ENCODE peak calls at places on chromosomes 13 and 19, in nine cellular contexts. One of them, this sample, is unnamed. For H3K9me3, the result is how much of the 10 kb centered on the place peaks cover.

GRCh38 chr19:14516746-14517438 is 1.3 kb downstream of the DNAJB1 start:
- DNase-seq in heart left ventricle: no peak
- DNase-seq in A549: no peak
- DNase-seq in PC-3: no peak
- DNase-seq in Caco-2: no peak
- DNase-seq in CD8-positive, alpha-beta T cell: no peak
- DNase-seq in uterus: no peak
- DNase-seq in right atrium auricular region: no peak
- DNase-seq in effector memory CD4-positive, alpha-beta T cell: no peak
- DNase-seq in this sample: no peak

GRCh38 chr19:30001794-30002193 is 59.8 kb downstream of the URI1 start:
- DNase-seq in heart left ventricle: no peak
- DNase-seq in A549: peak
- DNase-seq in PC-3: peak
- DNase-seq in Caco-2: peak
- DNase-seq in CD8-positive, alpha-beta T cell: no peak
- DNase-seq in uterus: no peak
- DNase-seq in right atrium auricular region: no peak
- DNase-seq in effector memory CD4-positive, alpha-beta T cell: no peak
- DNase-seq in this sample: no peak

GRCh38 chr13:111480976-111481375 is 160.5 kb downstream of the TEX29 start:
- DNase-seq in heart left ventricle: no peak
- DNase-seq in A549: no peak
- DNase-seq in PC-3: no peak
- DNase-seq in Caco-2: no peak
- DNase-seq in CD8-positive, alpha-beta T cell: no peak
- DNase-seq in uterus: no peak
- DNase-seq in right atrium auricular region: no peak
- DNase-seq in effector memory CD4-positive, alpha-beta T cell: no peak
- DNase-seq in this sample: no peak

GRCh38 chr13:71067164-71067815 is 799.7 kb downstream of the DACH1 start:
- DNase-seq in heart left ventricle: no peak
- DNase-seq in A549: peak
- DNase-seq in PC-3: no peak
- DNase-seq in Caco-2: peak
- DNase-seq in CD8-positive, alpha-beta T cell: no peak
- DNase-seq in uterus: no peak
- DNase-seq in right atrium auricular region: no peak
- DNase-seq in effector memory CD4-positive, alpha-beta T cell: no peak
- DNase-seq in this sample: no peak

GRCh38 chr19:23801798-23802197 is 43.1 kb upstream of the ZNF681 start:
- DNase-seq in heart left ventricle: no peak
- DNase-seq in A549: no peak
- DNase-seq in PC-3: no peak
- DNase-seq in Caco-2: no peak
- DNase-seq in CD8-positive, alpha-beta T cell: no peak
- DNase-seq in uterus: no peak
- DNase-seq in right atrium auricular region: no peak
- DNase-seq in effector memory CD4-positive, alpha-beta T cell: no peak
- DNase-seq in this sample: no peak

GRCh38 chr13:25881946-25882574 is 169.8 kb downstream of the SHISA2 start:
- DNase-seq in heart left ventricle: no peak
- DNase-seq in A549: no peak
- DNase-seq in PC-3: no peak
- DNase-seq in Caco-2: peak
- DNase-seq in CD8-positive, alpha-beta T cell: no peak
- DNase-seq in uterus: no peak
- DNase-seq in right atrium auricular region: no peak
- DNase-seq in effector memory CD4-positive, alpha-beta T cell: no peak
- DNase-seq in this sample: no peak

GRCh38 chr19:40088299-40089047 is 2.3 kb downstream of the ZNF780A start:
- DNase-seq in heart left ventricle: no peak
- DNase-seq in A549: no peak
- DNase-seq in PC-3: no peak
- DNase-seq in Caco-2: no peak
- DNase-seq in CD8-positive, alpha-beta T cell: no peak
- DNase-seq in uterus: no peak
- DNase-seq in right atrium auricular region: no peak
- DNase-seq in effector memory CD4-positive, alpha-beta T cell: no peak
- DNase-seq in this sample: no peak

GRCh38 chr19:33394006-33394722 is 20.7 kb downstream of the CEBPG start:
- DNase-seq in heart left ventricle: peak
- DNase-seq in A549: no peak
- DNase-seq in PC-3: peak
- DNase-seq in Caco-2: no peak
- DNase-seq in CD8-positive, alpha-beta T cell: no peak
- DNase-seq in uterus: peak
- DNase-seq in right atrium auricular region: peak
- DNase-seq in effector memory CD4-positive, alpha-beta T cell: no peak
- DNase-seq in this sample: no peak

GRCh38 chr13:47112205-47112896 is 215.5 kb upstream of the HTR2A start:
- DNase-seq in heart left ventricle: no peak
- DNase-seq in A549: no peak
- DNase-seq in PC-3: peak
- DNase-seq in Caco-2: no peak
- DNase-seq in CD8-positive, alpha-beta T cell: no peak
- DNase-seq in uterus: no peak
- DNase-seq in right atrium auricular region: no peak
- DNase-seq in effector memory CD4-positive, alpha-beta T cell: no peak
- DNase-seq in this sample: no peak

GRCh38 chr13:49292742-49293498 is 45.2 kb downstream of the CDADC1 start:
- DNase-seq in heart left ventricle: peak
- DNase-seq in A549: no peak
- DNase-seq in PC-3: no peak
- DNase-seq in Caco-2: no peak
- DNase-seq in CD8-positive, alpha-beta T cell: no peak
- DNase-seq in uterus: no peak
- DNase-seq in right atrium auricular region: peak
- DNase-seq in effector memory CD4-positive, alpha-beta T cell: no peak
- DNase-seq in this sample: no peak

GRCh38 chr13:35791191-35791902 is 314.9 kb upstream of the MAB21L1 start:
- DNase-seq in heart left ventricle: no peak
- DNase-seq in A549: peak
- DNase-seq in PC-3: peak
- DNase-seq in Caco-2: no peak
- DNase-seq in CD8-positive, alpha-beta T cell: no peak
- DNase-seq in uterus: no peak
- DNase-seq in right atrium auricular region: no peak
- DNase-seq in effector memory CD4-positive, alpha-beta T cell: no peak
- DNase-seq in this sample: no peak

GRCh38 chr13:112444416-112445399 is 68.6 kb downstream of the SPACA7 start:
- DNase-seq in heart left ventricle: no peak
- DNase-seq in A549: no peak
- DNase-seq in PC-3: no peak
- DNase-seq in Caco-2: no peak
- DNase-seq in CD8-positive, alpha-beta T cell: peak
- DNase-seq in uterus: no peak
- DNase-seq in right atrium auricular region: peak
- DNase-seq in effector memory CD4-positive, alpha-beta T cell: no peak
- DNase-seq in this sample: no peak

GRCh38 chr19:1000591-1001537 is 645 bp downstream of the GRIN3B start:
- DNase-seq in heart left ventricle: no peak
- DNase-seq in A549: no peak
- DNase-seq in PC-3: no peak
- DNase-seq in Caco-2: no peak
- DNase-seq in CD8-positive, alpha-beta T cell: no peak
- DNase-seq in uterus: no peak
- DNase-seq in right atrium auricular region: no peak
- DNase-seq in effector memory CD4-positive, alpha-beta T cell: no peak
- DNase-seq in this sample: no peak

GRCh38 chr19:33558846-33559245 is 37.3 kb upstream of the PEPD start:
- DNase-seq in heart left ventricle: no peak
- DNase-seq in A549: no peak
- DNase-seq in PC-3: no peak
- DNase-seq in Caco-2: no peak
- DNase-seq in CD8-positive, alpha-beta T cell: no peak
- DNase-seq in uterus: no peak
- DNase-seq in right atrium auricular region: no peak
- DNase-seq in effector memory CD4-positive, alpha-beta T cell: no peak
- DNase-seq in this sample: no peak

GRCh38 chr19:56681702-56682101 is 10.1 kb upstream of the ZNF835 start:
- DNase-seq in heart left ventricle: no peak
- DNase-seq in A549: no peak
- DNase-seq in PC-3: no peak
- DNase-seq in Caco-2: no peak
- DNase-seq in CD8-positive, alpha-beta T cell: no peak
- DNase-seq in uterus: no peak
- DNase-seq in right atrium auricular region: no peak
- DNase-seq in effector memory CD4-positive, alpha-beta T cell: no peak
- DNase-seq in this sample: no peak
- H3K9me3 ChIP-seq in heart left ventricle: under half
- H3K9me3 ChIP-seq in A549: under half
- H3K9me3 ChIP-seq in PC-3: under half
- H3K9me3 ChIP-seq in Caco-2: under half
- H3K9me3 ChIP-seq in CD8-positive, alpha-beta T cell: under half
- H3K9me3 ChIP-seq in uterus: under half
- H3K9me3 ChIP-seq in right atrium auricular region: under half
- H3K9me3 ChIP-seq in effector memory CD4-positive, alpha-beta T cell: under half
- H3K9me3 ChIP-seq in this sample: under half

GRCh38 chr19:36837902-36838783 is at the start of gene ZNF790:
- DNase-seq in heart left ventricle: peak
- DNase-seq in A549: peak
- DNase-seq in PC-3: peak
- DNase-seq in Caco-2: peak
- DNase-seq in CD8-positive, alpha-beta T cell: peak
- DNase-seq in uterus: peak
- DNase-seq in right atrium auricular region: peak
- DNase-seq in effector memory CD4-positive, alpha-beta T cell: peak
- DNase-seq in this sample: peak

GRCh38 chr19:36837525-36837901 is 674 bp downstream of the ZNF790 start:
- DNase-seq in heart left ventricle: no peak
- DNase-seq in A549: no peak
- DNase-seq in PC-3: no peak
- DNase-seq in Caco-2: no peak
- DNase-seq in CD8-positive, alpha-beta T cell: no peak
- DNase-seq in uterus: no peak
- DNase-seq in right atrium auricular region: no peak
- DNase-seq in effector memory CD4-positive, alpha-beta T cell: no peak
- DNase-seq in this sample: no peak

GRCh38 chr19:36833430-36833829 is 4.8 kb downstream of the ZNF790 start:
- DNase-seq in heart left ventricle: no peak
- DNase-seq in A549: no peak
- DNase-seq in PC-3: no peak
- DNase-seq in Caco-2: no peak
- DNase-seq in CD8-positive, alpha-beta T cell: no peak
- DNase-seq in uterus: no peak
- DNase-seq in right atrium auricular region: no peak
- DNase-seq in effector memory CD4-positive, alpha-beta T cell: no peak
- DNase-seq in this sample: no peak

DNA sequence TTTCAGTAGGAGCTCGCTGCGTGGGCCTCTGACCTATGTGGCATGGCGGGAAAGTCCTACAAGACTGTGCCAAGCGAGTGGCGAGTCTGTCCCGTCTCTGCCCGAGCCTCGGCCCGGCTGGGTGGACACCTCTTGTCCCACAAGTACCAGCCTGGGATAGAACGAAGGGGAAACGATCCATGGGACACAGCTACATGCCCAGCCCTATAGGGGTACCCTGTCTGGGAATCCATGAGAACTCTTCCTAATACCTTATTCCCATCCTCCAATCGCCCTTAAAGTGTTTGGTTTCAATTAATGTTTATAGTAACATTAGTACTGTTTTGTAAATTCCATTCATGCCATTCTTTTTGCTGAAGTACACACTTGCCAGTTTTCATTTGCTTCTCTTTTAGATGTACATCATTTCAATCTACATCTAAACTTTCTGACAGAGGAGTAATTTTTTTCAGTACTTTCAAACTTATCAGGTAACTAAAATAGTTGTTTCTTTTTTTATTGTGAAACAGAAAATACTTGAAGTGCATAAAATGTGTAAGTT is 667 bp upstream of the ZNF790 start:
- DNase-seq in heart left ventricle: no peak
- DNase-seq in A549: no peak
- DNase-seq in PC-3: no peak
- DNase-seq in Caco-2: no peak
- DNase-seq in CD8-positive, alpha-beta T cell: no peak
- DNase-seq in uterus: no peak
- DNase-seq in right atrium auricular region: no peak
- DNase-seq in effector memory CD4-positive, alpha-beta T cell: no peak
- DNase-seq in this sample: no peak
- H3K9me3 ChIP-seq in heart left ventricle: under half
- H3K9me3 ChIP-seq in A549: half or more
- H3K9me3 ChIP-seq in PC-3: under half
- H3K9me3 ChIP-seq in Caco-2: under half
- H3K9me3 ChIP-seq in CD8-positive, alpha-beta T cell: under half
- H3K9me3 ChIP-seq in uterus: under half
- H3K9me3 ChIP-seq in right atrium auricular region: under half
- H3K9me3 ChIP-seq in effector memory CD4-positive, alpha-beta T cell: under half
- H3K9me3 ChIP-seq in this sample: under half

GRCh38 chr19:58209577-58209976 is 19.1 kb upstream of the ZNF544 start:
- DNase-seq in heart left ventricle: no peak
- DNase-seq in A549: no peak
- DNase-seq in PC-3: no peak
- DNase-seq in Caco-2: no peak
- DNase-seq in CD8-positive, alpha-beta T cell: no peak
- DNase-seq in uterus: no peak
- DNase-seq in right atrium auricular region: no peak
- DNase-seq in effector memory CD4-positive, alpha-beta T cell: no peak
- DNase-seq in this sample: peak

GRCh38 chr19:58203814-58204475 is 21.1 kb downstream of the ZNF274 start:
- DNase-seq in heart left ventricle: no peak
- DNase-seq in A549: no peak
- DNase-seq in PC-3: no peak
- DNase-seq in Caco-2: no peak
- DNase-seq in CD8-positive, alpha-beta T cell: no peak
- DNase-seq in uterus: no peak
- DNase-seq in right atrium auricular region: no peak
- DNase-seq in effector memory CD4-positive, alpha-beta T cell: no peak
- DNase-seq in this sample: peak

DNA sequence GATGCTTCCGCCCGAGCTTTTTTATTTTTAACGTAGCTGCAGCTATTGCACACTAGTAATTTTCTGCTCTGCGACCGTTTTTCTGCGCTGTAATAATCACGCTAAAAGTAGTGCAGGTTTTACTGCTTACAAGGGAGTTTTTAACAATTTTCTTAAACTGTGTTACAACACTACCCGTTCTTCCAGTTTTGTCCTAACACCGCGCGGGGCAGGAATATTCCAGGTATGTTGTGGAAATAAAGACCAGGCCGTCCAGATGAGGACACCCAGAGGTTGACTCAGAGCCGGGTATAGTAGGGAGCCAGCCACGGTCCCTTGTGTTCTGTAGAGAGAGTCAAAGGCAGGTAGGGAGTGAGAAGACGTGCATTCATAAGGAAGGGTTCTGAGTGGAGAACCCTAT is 21.7 kb downstream of the ZNF274 start:
- DNase-seq in heart left ventricle: no peak
- DNase-seq in A549: no peak
- DNase-seq in PC-3: no peak
- DNase-seq in Caco-2: no peak
- DNase-seq in CD8-positive, alpha-beta T cell: no peak
- DNase-seq in uterus: no peak
- DNase-seq in right atrium auricular region: no peak
- DNase-seq in effector memory CD4-positive, alpha-beta T cell: no peak
- DNase-seq in this sample: no peak
- H3K9me3 ChIP-seq in heart left ventricle: under half
- H3K9me3 ChIP-seq in A549: half or more
- H3K9me3 ChIP-seq in PC-3: half or more
- H3K9me3 ChIP-seq in Caco-2: half or more
- H3K9me3 ChIP-seq in CD8-positive, alpha-beta T cell: half or more
- H3K9me3 ChIP-seq in uterus: under half
- H3K9me3 ChIP-seq in right atrium auricular region: half or more
- H3K9me3 ChIP-seq in effector memory CD4-positive, alpha-beta T cell: half or more
- H3K9me3 ChIP-seq in this sample: half or more

GRCh38 chr19:57643734-57644133 is 10.8 kb downstream of the ZNF211 start:
- DNase-seq in heart left ventricle: no peak
- DNase-seq in A549: no peak
- DNase-seq in PC-3: no peak
- DNase-seq in Caco-2: no peak
- DNase-seq in CD8-positive, alpha-beta T cell: no peak
- DNase-seq in uterus: no peak
- DNase-seq in right atrium auricular region: no peak
- DNase-seq in effector memory CD4-positive, alpha-beta T cell: no peak
- DNase-seq in this sample: no peak
- H3K9me3 ChIP-seq in heart left ventricle: under half
- H3K9me3 ChIP-seq in A549: half or more
- H3K9me3 ChIP-seq in PC-3: under half
- H3K9me3 ChIP-seq in Caco-2: under half
- H3K9me3 ChIP-seq in CD8-positive, alpha-beta T cell: under half
- H3K9me3 ChIP-seq in uterus: under half
- H3K9me3 ChIP-seq in right atrium auricular region: under half
- H3K9me3 ChIP-seq in effector memory CD4-positive, alpha-beta T cell: under half
- H3K9me3 ChIP-seq in this sample: under half